ENCODE peak calls at places on chromosome 18, in seven cellular contexts. F is SK-N-SH, K is SJSA1, J is GM23248, E is Panc1, Z is GM12865, C is breast epithelium. P is an unnamed sample.

GRCh38 chr18:46706968-46707367 is 49.9 kb downstream of the ST8SIA5 start:
- DNase-seq in F (no peak), K (no peak), J (peak), E (peak), Z (no peak), C (no peak), P (no peak)

GRCh38 chr18:41955688-41956087 is 654 bp downstream of the PIK3C3 start:
- DNase-seq in F (peak), K (no peak), J (peak), E (no peak), Z (no peak), C (no peak), P (no peak)

GRCh38 chr18:39571511-39571910 is 2005.9 kb upstream of the CELF4 start:
- DNase-seq in F (peak), K (no peak), J (peak), E (no peak), Z (peak), C (no peak), P (peak)

GRCh38 chr18:50744253-50744652 is 75.6 kb downstream of the MRO start:
- DNase-seq in F (no peak), K (no peak), J (no peak), E (no peak), Z (no peak), C (no peak), P (no peak)

GRCh38 chr18:10591891-10592290 is 66.1 kb downstream of the NAPG start:
- DNase-seq in F (no peak), K (no peak), J (no peak), E (no peak), Z (peak), C (no peak), P (no peak)

GRCh38 chr18:70301667-70302066 is 12.8 kb downstream of the SOCS6 start:
- DNase-seq in F (no peak), K (no peak), J (no peak), E (no peak), Z (no peak), C (no peak), P (no peak)

GRCh38 chr18:45166341-45167108 is 448.8 kb upstream of the SLC14A2 start:
- DNase-seq in F (no peak), K (peak), J (peak), E (no peak), Z (no peak), C (no peak), P (no peak)

GRCh38 chr18:46946656-46947282 is 29.4 kb downstream of the KATNAL2 start:
- DNase-seq in F (peak), K (peak), J (peak), E (no peak), Z (peak), C (peak), P (peak)

GRCh38 chr18:3593381-3593903 is 143.5 kb downstream of the TGIF1 start:
- DNase-seq in F (peak), K (peak), J (peak), E (no peak), Z (no peak), C (peak), P (peak)

GRCh38 chr18:36297419-36298112 is at the start of gene FHOD3:
- DNase-seq in F (peak), K (no peak), J (peak), E (no peak), Z (peak), C (peak), P (peak)

GRCh38 chr18:58766164-58766563 is 94.9 kb downstream of the MALT1 start:
- DNase-seq in F (no peak), K (peak), J (no peak), E (no peak), Z (no peak), C (peak), P (no peak)

GRCh38 chr18:8951491-8951890 is 151.0 kb upstream of the NDUFV2 start:
- DNase-seq in F (no peak), K (no peak), J (no peak), E (no peak), Z (peak), C (no peak), P (no peak)

GRCh38 chr18:9808530-9809241 is 77.1 kb upstream of the TXNDC2 start:
- DNase-seq in F (no peak), K (peak), J (peak), E (no peak), Z (no peak), C (peak), P (peak)

GRCh38 chr18:10270160-10270571 is 184.3 kb upstream of the APCDD1 start:
- DNase-seq in F (no peak), K (no peak), J (peak), E (no peak), Z (no peak), C (peak), P (no peak)

GRCh38 chr18:5150888-5151287 is 46.2 kb downstream of the AKAIN1 start:
- DNase-seq in F (no peak), K (no peak), J (no peak), E (no peak), Z (no peak), C (no peak), P (no peak)

GRCh38 chr18:77700051-77700450 is 450.4 kb downstream of the GALR1 start:
- DNase-seq in F (no peak), K (no peak), J (peak), E (no peak), Z (no peak), C (no peak), P (no peak)

GRCh38 chr18:79323471-79323870 is 72.3 kb upstream of the NFATC1 start:
- DNase-seq in F (no peak), K (no peak), J (no peak), E (no peak), Z (no peak), C (no peak), P (no peak)

GRCh38 chr18:79919089-79919488 is 32.4 kb downstream of the SLC66A2 start:
- DNase-seq in F (no peak), K (peak), J (no peak), E (no peak), Z (no peak), C (peak), P (no peak)

GRCh38 chr18:44897445-44898215 is 216.9 kb downstream of the SETBP1 start:
- DNase-seq in F (no peak), K (no peak), J (no peak), E (no peak), Z (no peak), C (no peak), P (no peak)

GRCh38 chr18:59029663-59030421 is 109.8 kb upstream of the SEC11C start:
- DNase-seq in F (no peak), K (no peak), J (no peak), E (no peak), Z (no peak), C (no peak), P (peak)

GRCh38 chr18:13804305-13804704 is 19.6 kb upstream of the MC5R start:
- DNase-seq in F (no peak), K (no peak), J (no peak), E (no peak), Z (peak), C (no peak), P (no peak)

GRCh38 chr18:67373636-67374035 is 142.9 kb downstream of the DSEL start:
- DNase-seq in F (no peak), K (no peak), J (no peak), E (no peak), Z (no peak), C (no peak), P (no peak)

GRCh38 chr18:11121426-11121825 is 27.9 kb downstream of the PIEZO2 start:
- DNase-seq in F (no peak), K (no peak), J (no peak), E (no peak), Z (no peak), C (no peak), P (no peak)

GRCh38 chr18:69628774-69629359 is 228.2 kb downstream of the DOK6 start:
- DNase-seq in F (no peak), K (no peak), J (no peak), E (no peak), Z (no peak), C (no peak), P (no peak)

GRCh38 chr18:70371085-70371735 is 82.4 kb downstream of the SOCS6 start:
- DNase-seq in F (no peak), K (no peak), J (no peak), E (no peak), Z (no peak), C (no peak), P (no peak)

GRCh38 chr18:76565238-76566173 is 70.5 kb upstream of the ZNF516 start:
- DNase-seq in F (peak), K (peak), J (peak), E (no peak), Z (peak), C (peak), P (peak)

GRCh38 chr18:76564117-76564516 is 69.1 kb upstream of the ZNF516 start:
- DNase-seq in F (no peak), K (no peak), J (peak), E (no peak), Z (no peak), C (no peak), P (no peak)

GRCh38 chr18:76566987-76567386 is 71.9 kb upstream of the ZNF516 start:
- DNase-seq in F (no peak), K (no peak), J (no peak), E (no peak), Z (no peak), C (no peak), P (no peak)

GRCh38 chr18:76562286-76562840 is 67.3 kb upstream of the ZNF516 start:
- DNase-seq in F (peak), K (no peak), J (no peak), E (no peak), Z (no peak), C (no peak), P (no peak)

GRCh38 chr18:76564636-76565237 is 69.7 kb upstream of the ZNF516 start:
- DNase-seq in F (no peak), K (no peak), J (no peak), E (no peak), Z (no peak), C (no peak), P (no peak)
- H3K4me3 ChIP-seq in F (no peak), K (no peak), J (peak), E (no peak), Z (no peak), C (peak), P (no peak)

GRCh38 chr18:635171-635570 is 22.3 kb upstream of the TYMS start:
- DNase-seq in F (no peak), K (no peak), J (no peak), E (no peak), Z (no peak), C (no peak), P (peak)

GRCh38 chr18:629303-630150 is 27.9 kb upstream of the TYMS start:
- DNase-seq in F (no peak), K (no peak), J (no peak), E (no peak), Z (no peak), C (no peak), P (no peak)

GRCh38 chr18:631560-631959 is 25.9 kb upstream of the TYMS start:
- DNase-seq in F (no peak), K (no peak), J (no peak), E (no peak), Z (no peak), C (no peak), P (no peak)

DNA sequence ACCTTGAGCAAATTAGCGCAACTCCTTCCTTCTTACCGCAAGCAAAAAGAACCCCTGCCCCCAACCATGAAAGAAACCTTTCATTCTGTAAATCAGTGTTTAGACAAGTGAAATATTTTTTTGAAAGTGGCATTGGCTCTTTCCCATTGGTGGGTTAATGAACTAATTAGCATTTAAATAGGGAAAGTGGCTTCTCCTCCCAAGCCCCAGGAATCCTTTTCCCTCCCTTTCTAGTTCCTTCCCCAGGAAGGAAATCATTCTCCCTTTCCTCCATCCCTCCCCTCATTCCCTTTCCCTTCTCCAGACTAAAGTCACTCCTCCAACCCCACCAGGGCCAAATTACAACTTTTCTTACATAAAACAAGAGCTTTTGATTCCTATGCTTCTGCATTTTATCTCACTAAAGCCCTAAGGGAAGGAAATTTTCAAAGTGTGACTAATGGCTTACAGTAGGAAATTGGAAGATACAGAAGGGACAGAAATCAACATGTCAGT is 22.9 kb upstream of the TYMS start:
- DNase-seq in F (no peak), K (no peak), J (peak), E (no peak), Z (no peak), C (no peak), P (peak)
- H3K4me3 ChIP-seq in F (no peak), K (no peak), J (no peak), E (no peak), Z (no peak), C (no peak), P (no peak)

DNA sequence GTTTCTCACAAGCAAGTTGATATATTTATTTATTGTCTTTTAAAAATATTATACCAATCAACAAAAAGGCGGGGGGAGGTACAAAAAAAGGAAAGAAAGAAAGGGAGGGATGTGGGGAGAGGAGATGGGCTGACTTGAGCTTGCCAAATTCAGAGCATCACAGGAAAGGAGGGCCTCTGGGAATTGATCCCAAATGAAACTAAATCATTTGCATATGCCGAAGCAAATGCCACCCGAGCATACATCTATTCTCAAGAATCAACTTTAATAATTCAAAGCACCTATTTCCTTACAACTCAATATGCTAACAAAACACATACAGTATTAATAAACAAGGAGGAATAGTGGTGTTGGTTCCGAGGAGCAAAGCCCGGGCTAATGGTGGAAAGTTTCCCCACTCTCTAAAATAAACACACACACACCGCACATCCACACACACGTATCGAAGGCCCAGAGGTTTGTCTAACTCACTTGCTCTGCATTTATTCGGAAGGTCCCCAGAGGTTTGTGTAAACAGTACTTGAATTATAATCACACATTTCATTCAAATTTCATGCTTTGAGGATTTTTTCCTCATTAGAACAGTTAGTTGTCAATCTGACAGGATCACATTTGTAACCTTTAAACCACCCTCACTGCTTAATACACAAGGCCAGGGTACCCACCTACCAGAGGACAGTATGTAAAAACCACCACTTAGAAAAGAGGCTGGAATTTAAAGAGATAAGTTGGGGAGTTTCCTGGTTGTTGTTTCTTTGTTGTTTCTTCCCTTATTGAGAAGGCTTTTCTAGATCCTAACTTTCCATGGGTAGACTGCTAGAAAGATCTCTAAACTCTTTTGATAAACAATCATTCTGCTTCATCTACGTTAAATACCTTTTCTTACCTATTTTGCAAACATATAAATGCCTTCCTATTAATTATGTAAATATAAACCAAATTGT is 264.7 kb downstream of the TCF4 start:
- DNase-seq in F (no peak), K (no peak), J (peak), E (no peak), Z (no peak), C (no peak), P (no peak)
- H3K4me3 ChIP-seq in F (peak), K (peak), J (peak), E (no peak), Z (peak), C (peak), P (peak)

GRCh38 chr18:35027206-35027605 is 14.0 kb upstream of the MAPRE2 start:
- DNase-seq in F (no peak), K (no peak), J (no peak), E (no peak), Z (no peak), C (no peak), P (no peak)

GRCh38 chr18:35029770-35030169 is 11.4 kb upstream of the MAPRE2 start:
- DNase-seq in F (no peak), K (no peak), J (peak), E (no peak), Z (peak), C (no peak), P (no peak)

GRCh38 chr18:35030234-35030989 is 10.8 kb upstream of the MAPRE2 start:
- DNase-seq in F (no peak), K (no peak), J (no peak), E (no peak), Z (peak), C (no peak), P (no peak)

GRCh38 chr18:35028556-35028955 is 12.7 kb upstream of the MAPRE2 start:
- DNase-seq in F (no peak), K (no peak), J (peak), E (no peak), Z (no peak), C (no peak), P (no peak)

GRCh38 chr18:35029103-35029502 is 12.1 kb upstream of the MAPRE2 start:
- DNase-seq in F (no peak), K (peak), J (peak), E (no peak), Z (no peak), C (no peak), P (no peak)
- H3K4me3 ChIP-seq in F (no peak), K (no peak), J (peak), E (no peak), Z (no peak), C (no peak), P (no peak)

GRCh38 chr18:57294547-57294946 is 57.8 kb upstream of the ST8SIA3 start:
- DNase-seq in F (no peak), K (no peak), J (no peak), E (no peak), Z (no peak), C (no peak), P (no peak)

GRCh38 chr18:57296336-57296735 is 56.0 kb upstream of the ST8SIA3 start:
- DNase-seq in F (no peak), K (no peak), J (no peak), E (no peak), Z (no peak), C (no peak), P (no peak)

GRCh38 chr18:57301573-57302230 is 50.7 kb upstream of the ST8SIA3 start:
- DNase-seq in F (peak), K (no peak), J (no peak), E (no peak), Z (no peak), C (no peak), P (peak)

GRCh38 chr18:57299931-57300330 is 52.4 kb upstream of the ST8SIA3 start:
- DNase-seq in F (no peak), K (no peak), J (no peak), E (no peak), Z (no peak), C (no peak), P (no peak)

DNA sequence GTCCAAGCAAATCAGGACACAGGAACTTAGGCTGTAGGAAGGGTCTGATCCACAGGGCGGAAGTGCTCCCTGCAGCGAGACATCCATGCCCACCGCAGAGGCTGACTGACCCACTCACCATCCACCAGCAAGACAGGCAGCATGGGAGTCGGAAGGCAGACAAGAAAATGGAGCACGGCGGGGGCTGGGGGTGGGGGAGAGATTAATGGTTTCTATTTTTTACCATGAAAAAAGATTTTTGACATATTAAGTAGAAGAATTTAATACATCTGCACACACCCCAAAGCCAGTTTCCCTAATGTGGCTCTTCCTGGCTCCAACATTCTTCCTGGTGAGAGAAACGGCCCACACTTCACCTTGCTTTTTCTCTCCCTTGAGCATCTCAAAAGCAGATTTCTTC is 55.1 kb upstream of the ST8SIA3 start:
- DNase-seq in F (no peak), K (no peak), J (no peak), E (no peak), Z (no peak), C (no peak), P (no peak)
- H3K4me3 ChIP-seq in F (no peak), K (no peak), J (no peak), E (no peak), Z (no peak), C (no peak), P (no peak)

DNA sequence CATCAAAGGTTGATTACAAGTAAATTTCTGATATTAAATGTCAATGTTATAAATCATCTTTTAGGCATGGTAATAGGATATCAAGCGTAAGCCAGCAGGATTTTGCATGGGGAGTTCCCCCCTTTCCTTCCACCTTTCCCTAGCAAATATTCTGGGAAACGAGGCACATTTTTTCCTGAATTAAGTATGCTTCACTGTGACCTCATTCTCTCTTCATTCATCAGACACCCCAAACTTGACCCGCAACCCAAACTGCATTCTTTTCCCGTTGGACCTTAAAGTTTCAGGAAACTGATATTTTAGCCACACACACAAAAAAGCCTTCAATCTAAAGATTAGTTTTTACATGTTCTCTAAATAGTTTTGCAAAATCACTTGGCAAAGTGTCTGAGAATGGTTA is 214.5 kb upstream of the CTAGE1 start:
- DNase-seq in F (no peak), K (no peak), J (peak), E (no peak), Z (no peak), C (no peak), P (no peak)
- H3K4me3 ChIP-seq in F (no peak), K (no peak), J (no peak), E (no peak), Z (no peak), C (no peak), P (no peak)

GRCh38 chr18:23573948-23574431 is 12.3 kb downstream of the NPC1 start:
- DNase-seq in F (no peak), K (peak), J (peak), E (peak), Z (peak), C (no peak), P (no peak)

GRCh38 chr18:23572012-23572411 is 14.3 kb downstream of the NPC1 start:
- DNase-seq in F (no peak), K (no peak), J (no peak), E (no peak), Z (no peak), C (no peak), P (no peak)

GRCh38 chr18:23570912-23571504 is 15.3 kb downstream of the NPC1 start:
- DNase-seq in F (no peak), K (no peak), J (no peak), E (no peak), Z (no peak), C (no peak), P (no peak)

GRCh38 chr18:23573020-23573419 is 13.3 kb downstream of the NPC1 start:
- DNase-seq in F (no peak), K (no peak), J (no peak), E (no peak), Z (no peak), C (no peak), P (no peak)

DNA sequence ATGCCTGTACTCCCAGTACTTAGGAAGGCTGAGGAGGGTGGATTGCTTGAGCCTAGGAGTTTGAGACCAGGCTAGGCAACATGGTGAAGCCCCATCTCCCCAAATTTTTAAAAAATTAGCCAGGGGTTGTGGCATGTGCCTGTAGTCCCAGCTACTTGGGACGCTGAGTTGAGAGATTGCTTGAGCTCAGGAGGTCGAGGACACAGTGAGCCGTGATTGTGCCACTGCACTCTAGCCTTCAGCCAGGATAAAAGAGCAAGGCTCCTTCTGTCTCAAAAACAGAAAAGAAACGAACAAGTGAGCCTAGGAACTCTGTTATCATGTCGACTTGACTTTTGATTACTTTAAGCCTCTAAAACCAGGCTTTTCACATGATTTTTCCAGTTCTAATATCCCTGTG is 13.7 kb downstream of the NPC1 start:
- DNase-seq in F (no peak), K (no peak), J (no peak), E (no peak), Z (no peak), C (no peak), P (no peak)
- H3K4me3 ChIP-seq in F (no peak), K (no peak), J (no peak), E (no peak), Z (no peak), C (no peak), P (no peak)

P was measured in neural progenitor cell.